ENCODE peak calls at places on chromosomes 13 and 19, in four cellular contexts. One of them, this sample, is unnamed.
A peak's percentile ranks its signal among the peaks of the same experiment; 100 is the strongest.

GRCh38 chr13:110106726-110107125 is 200.2 kb downstream of the COL4A1 start:
- DNase-seq in tibial artery: peak; percentile 60
- DNase-seq in GM12878: no peak
- DNase-seq in gastrocnemius medialis: peak; percentile 75
- DNase-seq in this sample: no peak

GRCh38 chr13:110690516-110690915 is 15.4 kb downstream of the CARS2 start:
- DNase-seq in tibial artery: no peak
- DNase-seq in GM12878: no peak
- DNase-seq in gastrocnemius medialis: peak; percentile 85
- DNase-seq in this sample: no peak

GRCh38 chr19:3620817-3621547 is 5.6 kb downstream of the CACTIN start:
- DNase-seq in tibial artery: no peak
- DNase-seq in GM12878: no peak
- DNase-seq in gastrocnemius medialis: no peak
- DNase-seq in this sample: no peak

GRCh38 chr19:27974082-27974513 is 1238.9 kb downstream of the UQCRFS1 start:
- DNase-seq in tibial artery: no peak
- DNase-seq in GM12878: peak; percentile 25
- DNase-seq in gastrocnemius medialis: no peak
- DNase-seq in this sample: peak; percentile 63

GRCh38 chr19:9986787-9987281 is 23.5 kb downstream of the COL5A3 start:
- DNase-seq in tibial artery: peak; percentile 59
- DNase-seq in GM12878: no peak
- DNase-seq in gastrocnemius medialis: peak; percentile 50
- DNase-seq in this sample: peak; percentile 52

GRCh38 chr19:30662211-30662861 is 290.2 kb downstream of the ZNF536 start:
- DNase-seq in tibial artery: peak; percentile 42
- DNase-seq in GM12878: no peak
- DNase-seq in gastrocnemius medialis: no peak
- DNase-seq in this sample: no peak

GRCh38 chr13:91133941-91134772 is 213.3 kb upstream of the MIR17HG start:
- DNase-seq in tibial artery: peak; percentile 29
- DNase-seq in GM12878: no peak
- DNase-seq in gastrocnemius medialis: no peak
- DNase-seq in this sample: peak; percentile 70

GRCh38 chr13:112684444-112684843 is 5.4 kb upstream of the ATP11A start:
- DNase-seq in tibial artery: peak; percentile 4
- DNase-seq in GM12878: no peak
- DNase-seq in gastrocnemius medialis: no peak
- DNase-seq in this sample: no peak

GRCh38 chr19:18422530-18423191 is 3.5 kb downstream of the SSBP4 start:
- DNase-seq in tibial artery: no peak
- DNase-seq in GM12878: no peak
- DNase-seq in gastrocnemius medialis: no peak
- DNase-seq in this sample: no peak

GRCh38 chr13:111129465-111130110 is 14.5 kb downstream of the ARHGEF7 start:
- DNase-seq in tibial artery: no peak
- DNase-seq in GM12878: peak; percentile 62
- DNase-seq in gastrocnemius medialis: no peak
- DNase-seq in this sample: no peak

GRCh38 chr19:45079911-45080469 is 930 bp downstream of the GEMIN7 start:
- DNase-seq in tibial artery: no peak
- DNase-seq in GM12878: no peak
- DNase-seq in gastrocnemius medialis: no peak
- DNase-seq in this sample: peak; percentile 31

GRCh38 chr13:106103779-106104178 is 431.7 kb downstream of the EFNB2 start:
- DNase-seq in tibial artery: no peak
- DNase-seq in GM12878: no peak
- DNase-seq in gastrocnemius medialis: no peak
- DNase-seq in this sample: no peak

GRCh38 chr19:14944456-14944855 is 3.2 kb downstream of the OR7C2 start:
- DNase-seq in tibial artery: no peak
- DNase-seq in GM12878: no peak
- DNase-seq in gastrocnemius medialis: no peak
- DNase-seq in this sample: no peak

GRCh38 chr19:1252221-1252817 is 3.9 kb downstream of the MIDN start:
- DNase-seq in tibial artery: peak; percentile 95
- DNase-seq in GM12878: no peak
- DNase-seq in gastrocnemius medialis: peak; percentile 93
- DNase-seq in this sample: no peak

GRCh38 chr13:105139380-105140285 is 1395.8 kb downstream of the EFNB2 start:
- DNase-seq in tibial artery: peak; percentile 54
- DNase-seq in GM12878: peak; percentile 87
- DNase-seq in gastrocnemius medialis: peak; percentile 11
- DNase-seq in this sample: peak; percentile 13

GRCh38 chr19:14149509-14149994 is 13.2 kb upstream of the ASF1B start:
- DNase-seq in tibial artery: peak; percentile 85
- DNase-seq in GM12878: no peak
- DNase-seq in gastrocnemius medialis: peak; percentile 46
- DNase-seq in this sample: peak; percentile 82

GRCh38 chr13:66951426-66951825 is 278.7 kb downstream of the PCDH9 start:
- DNase-seq in tibial artery: no peak
- DNase-seq in GM12878: no peak
- DNase-seq in gastrocnemius medialis: no peak
- DNase-seq in this sample: no peak

GRCh38 chr19:12092065-12092867 is 27.7 kb downstream of the ZNF844 start:
- DNase-seq in tibial artery: peak; percentile 85
- DNase-seq in GM12878: peak; percentile 16
- DNase-seq in gastrocnemius medialis: peak; percentile 65
- DNase-seq in this sample: peak; percentile 95

GRCh38 chr13:109963384-109963783 is 177.0 kb upstream of the IRS2 start:
- DNase-seq in tibial artery: no peak
- DNase-seq in GM12878: no peak
- DNase-seq in gastrocnemius medialis: no peak
- DNase-seq in this sample: no peak

GRCh38 chr19:409515-410242 is 732 bp upstream of the C2CD4C start:
- DNase-seq in tibial artery: no peak
- DNase-seq in GM12878: no peak
- DNase-seq in gastrocnemius medialis: no peak
- DNase-seq in this sample: no peak

GRCh38 chr13:44629465-44630183 is 53.5 kb upstream of the TSC22D1 start:
- DNase-seq in tibial artery: no peak
- DNase-seq in GM12878: no peak
- DNase-seq in gastrocnemius medialis: no peak
- DNase-seq in this sample: peak; percentile 88

GRCh38 chr13:51825165-51825592 is 19.8 kb downstream of the TMEM272 start:
- DNase-seq in tibial artery: no peak
- DNase-seq in GM12878: no peak
- DNase-seq in gastrocnemius medialis: no peak
- DNase-seq in this sample: no peak

DNA sequence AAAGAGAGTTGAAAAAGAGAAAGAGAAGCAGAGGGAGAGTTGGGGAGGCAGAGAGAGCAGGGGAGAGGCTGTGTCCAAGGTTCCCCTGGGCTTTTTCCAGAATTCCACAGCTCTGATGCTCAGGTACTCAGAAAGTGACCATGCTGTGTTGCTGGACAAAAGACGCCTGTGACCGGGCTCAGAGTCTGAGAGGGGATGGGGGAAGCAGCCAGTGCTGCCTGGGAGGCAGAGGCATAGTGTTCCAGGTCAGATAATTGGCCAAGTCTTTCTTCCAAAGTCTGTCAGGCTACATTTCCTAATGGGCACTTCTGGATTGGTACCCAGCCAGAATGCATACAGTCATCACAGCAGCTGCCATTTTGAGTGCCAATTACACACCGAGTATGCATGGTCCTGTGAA is 86.1 kb downstream of the PTPRS start:
- DNase-seq in tibial artery: no peak
- DNase-seq in GM12878: no peak
- DNase-seq in gastrocnemius medialis: no peak
- DNase-seq in this sample: no peak
- H3K36me3 ChIP-seq in tibial artery: peaks cover 43% of the 10 kb centered on the region
- H3K36me3 ChIP-seq in GM12878: no peaks in the 10 kb centered on the region
- H3K36me3 ChIP-seq in gastrocnemius medialis: no peaks in the 10 kb centered on the region
- H3K36me3 ChIP-seq in this sample: peaks cover 25% of the 10 kb centered on the region

GRCh38 chr13:99058527-99059495 is 80.9 kb upstream of the DOCK9 start:
- DNase-seq in tibial artery: no peak
- DNase-seq in GM12878: no peak
- DNase-seq in gastrocnemius medialis: no peak
- DNase-seq in this sample: no peak

GRCh38 chr13:99053636-99054233 is 75.9 kb upstream of the DOCK9 start:
- DNase-seq in tibial artery: no peak
- DNase-seq in GM12878: no peak
- DNase-seq in gastrocnemius medialis: no peak
- DNase-seq in this sample: no peak

GRCh38 chr13:99057310-99057975 is 79.6 kb upstream of the DOCK9 start:
- DNase-seq in tibial artery: no peak
- DNase-seq in GM12878: no peak
- DNase-seq in gastrocnemius medialis: no peak
- DNase-seq in this sample: no peak

GRCh38 chr13:99056381-99057014 is 78.6 kb upstream of the DOCK9 start:
- DNase-seq in tibial artery: no peak
- DNase-seq in GM12878: no peak
- DNase-seq in gastrocnemius medialis: no peak
- DNase-seq in this sample: no peak

DNA sequence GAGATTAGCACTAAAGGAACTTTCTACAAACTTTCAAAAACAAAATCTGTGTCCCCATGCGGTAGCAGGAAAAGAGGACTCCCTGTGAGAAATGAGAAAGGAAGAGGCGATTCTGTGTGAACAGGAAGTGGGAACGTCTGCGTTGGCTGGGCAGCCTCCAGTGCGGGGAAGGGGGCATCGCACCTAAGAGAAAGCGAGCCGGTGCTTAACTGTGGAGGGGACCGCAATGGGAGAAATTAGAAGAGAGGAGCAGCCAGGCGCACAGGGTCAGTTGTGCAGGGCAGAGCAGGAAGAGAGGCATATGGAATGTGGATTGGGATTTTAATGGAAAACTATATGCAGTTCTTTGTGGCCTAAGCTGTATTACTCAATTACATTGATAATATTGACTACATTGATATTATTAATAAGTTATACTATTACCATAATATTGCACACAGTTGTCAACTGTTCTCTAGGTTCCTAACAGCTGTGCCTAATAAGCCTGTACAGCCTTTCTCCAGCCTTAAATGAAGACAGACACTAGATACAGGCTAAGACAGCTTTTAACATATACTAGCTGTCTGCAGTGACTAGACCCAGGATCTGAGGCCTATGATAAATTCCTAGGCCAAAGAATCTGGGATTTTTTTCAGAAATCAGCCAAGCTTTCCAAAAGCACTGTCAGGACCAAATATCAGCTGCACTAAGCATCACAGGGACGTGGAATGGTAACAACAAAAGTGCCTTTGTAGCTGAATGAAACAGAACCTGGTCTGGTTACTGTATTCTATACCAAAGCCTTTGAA is 77.6 kb upstream of the DOCK9 start:
- DNase-seq in tibial artery: no peak
- DNase-seq in GM12878: no peak
- DNase-seq in gastrocnemius medialis: no peak
- DNase-seq in this sample: no peak
- H3K27ac ChIP-seq in tibial artery: no peak overlapping the region
- H3K27ac ChIP-seq in GM12878: no peak overlapping the region
- H3K27ac ChIP-seq in gastrocnemius medialis: no peak overlapping the region
- H3K27ac ChIP-seq in this sample: peak overlapping the region; percentile 38

GRCh38 chr13:33279414-33279813 is 6.1 kb downstream of the STARD13 start:
- DNase-seq in tibial artery: no peak
- DNase-seq in GM12878: no peak
- DNase-seq in gastrocnemius medialis: peak; percentile 74
- DNase-seq in this sample: no peak
- H3K4me3 ChIP-seq in tibial artery: no peak overlapping the region
- H3K4me3 ChIP-seq in GM12878: no peak overlapping the region
- H3K4me3 ChIP-seq in gastrocnemius medialis: no peak overlapping the region
- H3K4me3 ChIP-seq in this sample: no peak overlapping the region

GRCh38 chr19:38706792-38707511 is 37.3 kb downstream of the CAPN12 start:
- DNase-seq in tibial artery: no peak
- DNase-seq in GM12878: no peak
- DNase-seq in gastrocnemius medialis: no peak
- DNase-seq in this sample: no peak
- H3K36me3 ChIP-seq in tibial artery: peaks cover 85% of the 10 kb centered on the region
- H3K36me3 ChIP-seq in GM12878: peaks cover 60% of the 10 kb centered on the region
- H3K36me3 ChIP-seq in gastrocnemius medialis: no peaks in the 10 kb centered on the region
- H3K36me3 ChIP-seq in this sample: peaks cover 68% of the 10 kb centered on the region